ENCODE peak calls at places on chromosomes 5 and 9, in six cellular contexts. F is brain microvascular endothelial cell; D is bronchial epithelial cell; H is GM23338; E is heart right ventricle; G is CD4-positive, alpha-beta T cell. W is an unnamed sample.
A peak's percentile ranks its signal among the peaks of the same experiment; 100 is the strongest.

GRCh38 chr5:83726912-83727311 is 6.3 kb upstream of the HAPLN1 start:
- DNase-seq in F (peak; percentile 25), H (no peak), G (no peak), D (no peak), E (no peak), W (no peak)

GRCh38 chr5:76608833-76609232 is 14.4 kb downstream of the F2RL2 start:
- DNase-seq in E (no peak), G (no peak), D (peak; percentile 64), F (peak; percentile 58), H (no peak), W (no peak)

GRCh38 chr5:82967072-82967471 is 110.1 kb downstream of the TMEM167A start:
- DNase-seq in E (no peak), F (no peak), D (no peak), H (peak; percentile 42), G (no peak), W (no peak)

GRCh38 chr5:67453526-67453925 is 256.9 kb upstream of the CD180 start:
- DNase-seq in D (no peak), H (no peak), G (no peak), E (no peak), F (peak; percentile 66), W (no peak)

GRCh38 chr5:54841481-54841880 is 143.9 kb downstream of the ESM1 start:
- DNase-seq in H (no peak), E (no peak), G (no peak), D (no peak), F (no peak), W (no peak)

GRCh38 chr5:160047362-160047761 is 38.4 kb downstream of the TTC1 start:
- DNase-seq in D (no peak), E (no peak), F (no peak), G (no peak), H (no peak), W (no peak)

GRCh38 chr5:100792781-100793180 is 110.3 kb downstream of the ST8SIA4 start:
- DNase-seq in E (no peak), H (no peak), D (no peak), G (no peak), F (no peak), W (no peak)

GRCh38 chr5:61802456-61802855 is 470.4 kb downstream of the ZSWIM6 start:
- DNase-seq in E (no peak), G (no peak), D (peak; percentile 22), F (no peak), H (no peak), W (no peak)

GRCh38 chr5:111063709-111064322 is 7.7 kb upstream of the TSLP start:
- DNase-seq in H (no peak), E (no peak), G (no peak), F (no peak), D (peak; percentile 87), W (no peak)

GRCh38 chr9:133534346-133535284 is at the start of gene ADAMTSL2:
- DNase-seq in F (no peak), G (peak; percentile 59), D (no peak), E (peak; percentile 86), H (peak; percentile 71), W (peak; percentile 84)

GRCh38 chr5:12757035-12757434 is 852.8 kb upstream of the CTNND2 start:
- DNase-seq in E (no peak), D (no peak), F (no peak), G (no peak), H (no peak), W (no peak)

GRCh38 chr9:35905912-35906679 is at the start of gene HRCT1:
- DNase-seq in F (peak; percentile 92), H (no peak), D (peak; percentile 94), G (no peak), E (peak; percentile 91), W (no peak)

GRCh38 chr5:133122711-133123110 is 70.9 kb downstream of the HSPA4 start:
- DNase-seq in D (no peak), G (no peak), E (no peak), F (no peak), H (no peak), W (no peak)

GRCh38 chr5:9553561-9553960 is 7.7 kb upstream of the SEMA5A start:
- DNase-seq in G (no peak), D (no peak), E (no peak), H (no peak), F (no peak), W (no peak)

GRCh38 chr5:7876867-7877266 is 7.9 kb downstream of the MTRR start:
- DNase-seq in F (peak; percentile 65), E (no peak), D (peak; percentile 70), G (no peak), H (no peak), W (no peak)

GRCh38 chr9:20994486-20994885 is 37.0 kb downstream of the HACD4 start:
- DNase-seq in G (no peak), F (no peak), H (no peak), E (no peak), D (no peak), W (no peak)

GRCh38 chr5:172603425-172603824 is 37.6 kb upstream of the NEURL1B start:
- DNase-seq in D (no peak), H (no peak), F (peak; percentile 2), G (no peak), E (no peak), W (no peak)

GRCh38 chr9:121639619-121640018 is 11.8 kb upstream of the DAB2IP start:
- DNase-seq in E (no peak), G (no peak), H (no peak), D (no peak), F (no peak), W (no peak)

GRCh38 chr5:66680227-66680626 is 84.0 kb downstream of the MAST4 start:
- DNase-seq in G (no peak), D (no peak), H (peak; percentile 32), E (no peak), F (no peak), W (no peak)

GRCh38 chr9:4620881-4621555 is 41.1 kb upstream of the PLPP6 start:
- DNase-seq in H (peak; percentile 66), D (no peak), F (peak; percentile 24), E (no peak), G (no peak), W (no peak)

GRCh38 chr9:71349218-71349617 is 227.8 kb upstream of the TRPM3 start:
- DNase-seq in F (no peak), D (no peak), H (no peak), G (no peak), E (no peak), W (no peak)

GRCh38 chr5:66891184-66891925 is 295.2 kb downstream of the MAST4 start:
- DNase-seq in D (peak; percentile 99), F (no peak), G (no peak), H (peak; percentile 21), E (no peak), W (no peak)

GRCh38 chr5:160802567-160802966 is 49.4 kb downstream of the ATP10B start:
- DNase-seq in H (no peak), D (peak; percentile 8), G (no peak), E (no peak), F (no peak), W (no peak)

GRCh38 chr5:155066886-155067595 is 53.5 kb downstream of the KIF4B start:
- DNase-seq in D (no peak), H (no peak), F (no peak), G (no peak), E (no peak), W (no peak)

GRCh38 chr5:142143878-142144277 is 35.3 kb downstream of the NDFIP1 start:
- DNase-seq in D (peak; percentile 49), H (peak; percentile 62), F (peak; percentile 14), E (no peak), G (no peak), W (no peak)

DNA sequence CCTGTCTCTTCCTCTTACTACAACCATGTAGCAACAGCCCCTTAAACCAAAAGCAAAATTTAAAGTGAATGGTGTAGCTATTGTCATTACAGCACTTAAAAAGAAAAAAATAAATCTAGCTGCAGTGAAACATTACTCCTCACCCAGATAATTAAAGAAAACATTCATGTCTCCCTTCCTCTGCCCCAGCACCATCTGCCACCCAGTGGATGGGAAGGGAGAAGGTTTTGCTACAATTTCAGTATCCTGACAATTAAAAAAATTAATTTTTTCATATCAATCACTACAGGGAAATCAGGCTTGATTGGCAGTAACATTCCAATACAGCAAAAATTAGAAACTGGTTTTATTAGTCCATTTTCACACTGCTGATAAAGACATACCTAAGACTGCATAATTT is 147.4 kb upstream of the PUM3 start:
- DNase-seq in H (no peak), D (no peak), E (no peak), G (no peak), F (no peak), W (no peak)
- TF ChIP-seq CTCF in H (peak; percentile 50), D (no peak), E (no peak), G (no peak), F (peak; percentile 31), W (no peak)

GRCh38 chr9:99352786-99353185 is 130.7 kb downstream of the SEC61B start:
- DNase-seq in H (no peak), E (no peak), F (no peak), G (no peak), D (no peak), W (no peak)
- TF ChIP-seq CTCF in H (no peak), E (no peak), F (no peak), G (no peak), D (no peak), W (no peak)

DNA sequence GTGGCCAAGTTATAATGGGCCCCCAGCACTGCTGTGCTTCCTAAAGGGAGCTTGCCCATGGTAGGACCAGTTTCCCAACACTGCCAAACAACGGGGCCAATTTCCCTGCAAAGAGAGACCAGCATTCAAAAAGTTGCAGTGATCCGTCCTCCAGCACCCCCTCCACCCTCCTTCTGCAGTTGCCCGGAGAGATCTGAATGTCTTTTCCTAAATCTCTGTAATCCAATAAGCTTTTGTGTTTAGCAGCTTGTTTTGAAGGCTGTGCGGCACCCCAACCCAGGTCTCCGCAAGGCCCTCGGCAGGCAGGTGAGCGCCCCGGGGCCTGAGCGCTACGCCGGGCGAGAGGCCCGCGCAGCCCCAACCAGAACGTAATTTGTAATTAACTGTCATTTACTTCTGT is 366.8 kb upstream of the IRX2 start:
- DNase-seq in D (no peak), E (no peak), G (no peak), H (no peak), F (no peak), W (no peak)
- TF ChIP-seq CTCF in D (no peak), E (no peak), G (no peak), H (no peak), F (no peak), W (no peak)

GRCh38 chr9:91101598-91102168 is 260.0 kb downstream of the AUH start:
- DNase-seq in H (peak; percentile 23), G (peak; percentile 68), E (no peak), F (no peak), D (no peak), W (no peak)

GRCh38 chr9:91100878-91101450 is 260.8 kb downstream of the AUH start:
- DNase-seq in D (no peak), G (no peak), H (no peak), F (peak; percentile 27), E (peak; percentile 51), W (no peak)

GRCh38 chr9:91099471-91099870 is 262.2 kb downstream of the AUH start:
- DNase-seq in E (no peak), F (no peak), H (no peak), D (no peak), G (no peak), W (no peak)

GRCh38 chr9:91094324-91095083 is 267.2 kb downstream of the AUH start:
- DNase-seq in H (no peak), E (no peak), F (no peak), G (no peak), D (no peak), W (no peak)

DNA sequence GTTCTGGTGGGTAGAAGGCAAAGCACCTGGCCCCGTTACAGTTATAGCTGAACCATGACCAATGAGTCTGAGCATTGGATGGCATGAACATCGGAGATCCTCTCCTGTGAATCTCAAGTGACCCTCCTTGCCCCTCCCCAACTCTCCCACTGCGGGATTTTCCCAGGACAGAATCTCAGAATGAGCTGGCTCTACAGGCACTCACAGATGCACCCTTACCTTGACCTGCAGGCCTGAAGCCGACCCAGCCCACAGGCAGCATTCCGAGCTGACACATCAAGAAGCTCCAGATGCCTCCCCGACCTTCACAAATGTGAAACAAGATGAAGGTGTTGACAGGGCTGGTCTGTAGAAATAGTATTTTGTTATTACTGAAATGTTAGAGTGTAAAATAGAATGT is 263.5 kb downstream of the AUH start:
- DNase-seq in G (no peak), D (no peak), F (no peak), E (no peak), H (no peak), W (no peak)
- TF ChIP-seq CTCF in G (no peak), D (no peak), F (no peak), E (no peak), H (no peak), W (no peak)

W was measured in nephron progenitor cell.